ENCODE peak calls at places on chromosome 9, in four cellular contexts. Z is neural crest cell; M is PC-3; D is CD4-positive, alpha-beta T cell. H is an unnamed sample.

GRCh38 chr9:130330202-130330601 is 64.6 kb downstream of the HMCN2 start:
- DNase-seq in Z (no peak), M (no peak), D (no peak), H (no peak)

GRCh38 chr9:104073098-104073769 is 20.9 kb upstream of the SMC2 start:
- DNase-seq in Z (no peak), M (no peak), D (no peak), H (no peak)

GRCh38 chr9:78676009-78676408 is 379.1 kb downstream of the PSAT1 start:
- DNase-seq in Z (no peak), M (no peak), D (no peak), H (no peak)

GRCh38 chr9:68851657-68852056 is 146.6 kb downstream of the PIP5K1B start:
- DNase-seq in Z (no peak), M (peak; percentile 35), D (no peak), H (no peak)

GRCh38 chr9:80507611-80508010 is 935.8 kb downstream of the TLE4 start:
- DNase-seq in Z (no peak), M (no peak), D (no peak), H (no peak)

GRCh38 chr9:92066131-92066530 is 49.1 kb downstream of the SPTLC1 start:
- DNase-seq in Z (no peak), M (no peak), D (no peak), H (no peak)

GRCh38 chr9:101485873-101486692 is 47.6 kb upstream of the RNF20 start:
- DNase-seq in Z (peak; percentile 45), M (no peak), D (no peak), H (no peak)

GRCh38 chr9:128215491-128216404 is 12.6 kb downstream of the DNM1 start:
- DNase-seq in Z (no peak), M (no peak), D (no peak), H (peak; percentile 50)

GRCh38 chr9:13033959-13034695 is 245.4 kb downstream of the MPDZ start:
- DNase-seq in Z (peak; percentile 70), M (peak; percentile 84), D (no peak), H (no peak)

GRCh38 chr9:128371622-128372117 is 496 bp downstream of the URM1 start:
- DNase-seq in Z (no peak), M (no peak), D (no peak), H (no peak)

GRCh38 chr9:92947268-92948031 is at the start of gene FGD3:
- DNase-seq in Z (peak; percentile 34), M (peak; percentile 11), D (no peak), H (no peak)

GRCh38 chr9:127847155-127847463 is 7.3 kb downstream of the ENG start:
- DNase-seq in Z (no peak), M (no peak), D (no peak), H (no peak)

GRCh38 chr9:75709698-75710097 is 180.8 kb upstream of the PCSK5 start:
- DNase-seq in Z (no peak), M (no peak), D (no peak), H (no peak)

GRCh38 chr9:37994639-37995347 is 74.2 kb downstream of the SHB start:
- DNase-seq in Z (no peak), M (no peak), D (no peak), H (no peak)

GRCh38 chr9:2363138-2363745 is 258.3 kb upstream of the VLDLR start:
- DNase-seq in Z (no peak), M (no peak), D (no peak), H (no peak)

GRCh38 chr9:23434654-23435053 is 391.4 kb downstream of the ELAVL2 start:
- DNase-seq in Z (no peak), M (no peak), D (no peak), H (no peak)

GRCh38 chr9:76876098-76876497 is 29.8 kb downstream of the PRUNE2 start:
- DNase-seq in Z (no peak), M (no peak), D (no peak), H (no peak)

GRCh38 chr9:110351009-110351467 is 13.4 kb upstream of the TXNDC8 start:
- DNase-seq in Z (no peak), M (peak; percentile 80), D (no peak), H (no peak)

GRCh38 chr9:99322299-99322698 is 100.2 kb downstream of the SEC61B start:
- DNase-seq in Z (no peak), M (no peak), D (no peak), H (no peak)

GRCh38 chr9:99327667-99328066 is 105.6 kb downstream of the SEC61B start:
- DNase-seq in Z (no peak), M (no peak), D (no peak), H (no peak)

GRCh38 chr9:99326917-99327189 is 104.8 kb downstream of the SEC61B start:
- DNase-seq in Z (no peak), M (no peak), D (no peak), H (no peak)

GRCh38 chr9:99326112-99326916 is 104.2 kb downstream of the SEC61B start:
- DNase-seq in Z (no peak), M (peak; percentile 13), D (no peak), H (no peak)
- TF ChIP-seq CTCF in Z (no peak), M (no peak), D (no peak), H (no peak)

GRCh38 chr9:86953181-86953580 is 5.9 kb upstream of the GAS1 start:
- DNase-seq in Z (no peak), M (no peak), D (no peak), H (no peak)
- TF ChIP-seq CTCF in Z (no peak), M (no peak), D (no peak), H (no peak)

GRCh38 chr9:115694014-115694413 is 459.6 kb upstream of the PAPPA start:
- DNase-seq in Z (no peak), M (peak; percentile 61), D (no peak), H (peak; percentile 91)
- TF ChIP-seq CTCF in Z (peak; percentile 35), M (peak; percentile 65), D (no peak), H (peak; percentile 33)

GRCh38 chr9:113960748-113961147 is 84.6 kb downstream of the ZNF618 start:
- DNase-seq in Z (no peak), M (no peak), D (no peak), H (no peak)

GRCh38 chr9:113963914-113964739 is 88.0 kb downstream of the ZNF618 start:
- DNase-seq in Z (no peak), M (no peak), D (no peak), H (no peak)

GRCh38 chr9:113964740-113965095 is 88.6 kb downstream of the ZNF618 start:
- DNase-seq in Z (no peak), M (no peak), D (no peak), H (no peak)

GRCh38 chr9:113962391-113962790 is 86.3 kb downstream of the ZNF618 start:
- DNase-seq in Z (no peak), M (no peak), D (no peak), H (no peak)

DNA sequence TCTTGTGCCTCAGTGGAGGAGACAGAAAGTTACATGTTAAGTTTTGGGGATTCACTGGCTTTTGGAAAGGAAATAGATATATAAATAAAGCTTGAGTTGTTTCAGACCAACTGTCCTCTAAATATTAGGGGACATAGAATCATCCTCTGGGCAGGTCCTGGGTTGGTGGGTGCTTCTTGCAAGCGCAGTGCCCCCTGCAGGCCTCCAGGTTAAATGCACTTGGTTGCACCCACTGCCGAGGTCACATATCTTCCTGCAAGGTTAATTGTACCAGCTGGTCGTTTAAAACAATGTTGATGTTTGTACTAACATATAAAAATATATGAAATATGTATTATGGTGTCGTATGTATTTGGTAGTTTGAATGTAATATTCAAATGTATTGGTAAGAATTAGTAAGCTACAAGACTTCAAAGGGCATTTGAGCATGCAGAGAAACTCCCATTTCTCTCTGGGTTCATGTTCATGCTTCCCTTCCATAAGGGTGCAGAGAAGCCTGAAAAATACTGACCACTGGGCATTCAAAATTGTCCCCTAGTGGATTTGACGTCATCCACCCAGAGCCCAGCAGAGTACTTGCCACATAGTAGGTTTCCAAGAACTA is 87.0 kb downstream of the ZNF618 start:
- DNase-seq in Z (peak; percentile 28), M (peak; percentile 47), D (no peak), H (no peak)
- TF ChIP-seq CTCF in Z (peak; percentile 68), M (peak; percentile 71), D (no peak), H (peak; percentile 66)

GRCh38 chr9:120928720-120929389 is 2.3 kb upstream of the TRAF1 start:
- DNase-seq in Z (peak; percentile 51), M (no peak), D (peak; percentile 62), H (no peak)
- TF ChIP-seq CTCF in Z (no peak), M (no peak), D (no peak), H (peak; percentile 18)

GRCh38 chr9:36969216-36969771 is 64.8 kb downstream of the PAX5 start:
- DNase-seq in Z (no peak), M (no peak), D (no peak), H (no peak)
- TF ChIP-seq CTCF in Z (no peak), M (no peak), D (no peak), H (no peak)

DNA sequence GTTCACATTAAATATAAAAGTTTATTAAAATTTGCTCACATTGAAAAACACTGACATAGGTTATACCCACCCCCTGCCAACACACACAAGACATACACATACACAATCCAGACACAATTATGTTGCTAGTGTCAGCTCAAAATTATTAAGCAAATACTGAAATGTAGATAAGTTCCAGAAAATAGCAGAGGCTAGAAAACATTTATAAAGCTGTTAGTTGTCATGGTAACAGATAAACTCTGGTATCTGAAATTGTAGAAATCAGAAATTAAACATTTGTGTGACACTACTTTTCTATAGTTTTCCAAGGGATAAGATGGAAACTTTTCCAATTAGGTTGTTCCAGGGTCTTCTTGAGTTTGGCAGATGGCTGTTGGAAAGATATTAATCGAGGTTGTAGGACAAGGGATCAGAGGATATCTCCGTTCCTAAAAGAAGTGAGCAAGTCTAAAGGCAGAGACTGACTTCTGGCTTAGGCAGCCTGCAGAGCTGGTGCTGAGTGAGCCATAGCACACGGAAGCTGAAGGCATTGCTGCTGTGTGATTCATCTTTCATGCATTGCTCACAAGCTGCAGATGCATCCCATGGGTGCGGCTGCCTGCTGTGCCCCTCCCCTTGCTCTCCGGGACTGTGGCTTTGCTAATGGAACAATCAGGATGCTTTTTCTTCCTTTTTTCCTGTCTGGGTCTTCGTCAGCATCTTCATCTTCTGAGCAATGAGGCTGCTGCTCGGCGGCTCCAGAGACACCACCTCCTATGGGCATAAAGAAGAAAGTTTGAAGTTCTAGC is 341.5 kb downstream of the DIRAS2 start:
- DNase-seq in Z (no peak), M (peak; percentile 76), D (no peak), H (peak; percentile 74)
- TF ChIP-seq CTCF in Z (no peak), M (no peak), D (no peak), H (no peak)

DNA sequence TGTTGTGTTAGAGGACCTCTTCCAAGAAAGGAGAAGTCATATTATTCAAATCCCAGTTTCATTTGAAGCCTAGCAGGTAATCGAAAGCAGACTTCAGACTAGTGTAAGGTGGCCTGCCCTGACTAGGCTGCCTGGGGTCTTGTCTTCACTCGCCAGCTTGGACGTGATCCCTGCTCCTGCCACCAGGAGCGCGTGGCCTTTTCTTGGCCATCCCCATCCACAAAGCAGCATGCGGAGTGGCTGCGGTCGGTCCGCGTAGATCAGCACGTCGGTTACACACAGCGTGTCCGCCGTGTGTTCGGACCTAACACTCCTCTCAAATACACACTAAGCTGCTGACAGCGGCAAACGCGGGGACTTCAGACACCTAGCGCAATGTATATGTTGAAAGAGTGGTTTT is 37.3 kb downstream of the CFAP77 start:
- DNase-seq in Z (peak; percentile 46), M (no peak), D (no peak), H (no peak)
- TF ChIP-seq CTCF in Z (peak; percentile 56), M (no peak), D (no peak), H (no peak)